ENCODE peak calls at places on chromosomes 6 and 20, in four cellular contexts. U is transverse colon, G is Peyer's patch, D is ovary. S is an unnamed sample.

GRCh38 chr6:38184780-38185080 is 365.2 kb downstream of the ZFAND3 start:
- DNase-seq in U (no peak), G (peak; percentile 11), D (no peak), S (no peak)

GRCh38 chr6:85460951-85461805 is 11.3 kb downstream of the NT5E start:
- DNase-seq in D (peak; percentile 80), G (peak; percentile 40), U (no peak), S (no peak)

GRCh38 chr6:35089935-35090505 is 51.1 kb downstream of the TCP11 start:
- DNase-seq in G (no peak), U (no peak), D (no peak), S (no peak)

GRCh38 chr6:27668442-27669275 is 195.8 kb upstream of the ZNF184 start:
- DNase-seq in G (no peak), U (peak; percentile 23), D (peak; percentile 74), S (peak; percentile 81)

GRCh38 chr6:23728707-23729106 is 397.3 kb upstream of the NRSN1 start:
- DNase-seq in U (peak; percentile 7), D (no peak), G (no peak), S (peak; percentile 91)

GRCh38 chr20:62588458-62589149 is 53.7 kb upstream of the SLCO4A1 start:
- DNase-seq in D (no peak), G (no peak), U (no peak), S (no peak)

GRCh38 chr6:167328086-167328485 is 3.2 kb downstream of the TTLL2 start:
- DNase-seq in U (no peak), D (no peak), G (no peak), S (no peak)

GRCh38 chr6:154888896-154889295 is 106.2 kb upstream of the TIAM2 start:
- DNase-seq in D (no peak), U (no peak), G (no peak), S (no peak)

GRCh38 chr6:125812394-125813231 is 21.9 kb downstream of the NCOA7 start:
- DNase-seq in D (no peak), U (no peak), G (no peak), S (peak; percentile 37)

GRCh38 chr20:50915424-50915823 is 15.8 kb downstream of the ADNP start:
- DNase-seq in D (no peak), G (no peak), U (no peak), S (no peak)

GRCh38 chr6:28005975-28006374 is 48.9 kb downstream of the OR2B6 start:
- DNase-seq in D (no peak), U (no peak), G (no peak), S (no peak)

GRCh38 chr6:42387336-42387735 is 64.4 kb downstream of the TRERF1 start:
- DNase-seq in G (no peak), U (no peak), D (no peak), S (no peak)

GRCh38 chr6:156778615-156779205 is 1.5 kb downstream of the ARID1B start:
- DNase-seq in U (peak; percentile 65), G (peak; percentile 41), D (peak; percentile 69), S (peak; percentile 80)

GRCh38 chr20:46814366-46815232 is 80.0 kb upstream of the EYA2 start:
- DNase-seq in D (no peak), G (no peak), U (no peak), S (no peak)

GRCh38 chr6:126716826-126717514 is 377.1 kb downstream of the CENPW start:
- DNase-seq in G (no peak), D (no peak), U (no peak), S (no peak)

GRCh38 chr6:88171312-88171711 is 5.2 kb upstream of the CNR1 start:
- DNase-seq in U (no peak), D (no peak), G (no peak), S (peak; percentile 58)

GRCh38 chr20:44596010-44596409 is 13.6 kb downstream of the PKIG start:
- DNase-seq in G (no peak), D (no peak), U (no peak), S (no peak)

GRCh38 chr20:34954905-34955231 is 738 bp downstream of the GSS start:
- DNase-seq in D (no peak), G (no peak), U (peak; percentile 37), S (no peak)

GRCh38 chr20:14434379-14435136 is 97.1 kb upstream of the FLRT3 start:
- DNase-seq in U (no peak), G (no peak), D (no peak), S (no peak)

GRCh38 chr6:13404115-13404891 is 76.0 kb upstream of the TBC1D7 start:
- DNase-seq in G (no peak), U (no peak), D (no peak), S (no peak)

GRCh38 chr6:43516697-43517502 is at the start of the genes POLR1C and YIPF3:
- DNase-seq in D (peak; percentile 98), U (peak; percentile 98), G (peak; percentile 97), S (peak; percentile 99)
- TF ChIP-seq POLR2A in D (no peak), U (peak; percentile 70), G (peak; percentile 36), S (peak; percentile 88)

GRCh38 chr20:36463212-36464061 is 77.9 kb upstream of the MYL9 start:
- DNase-seq in G (no peak), U (no peak), D (no peak), S (no peak)

GRCh38 chr20:36460648-36461599 is 80.4 kb upstream of the MYL9 start:
- DNase-seq in G (peak; percentile 94), U (peak; percentile 96), D (peak; percentile 95), S (peak; percentile 91)

GRCh38 chr20:36462440-36463211 is 78.7 kb upstream of the MYL9 start:
- DNase-seq in D (peak; percentile 68), U (peak; percentile 43), G (peak; percentile 49), S (no peak)

GRCh38 chr20:36465109-36466080 is 75.9 kb upstream of the MYL9 start:
- DNase-seq in U (peak; percentile 62), G (no peak), D (peak; percentile 36), S (peak; percentile 72)

DNA sequence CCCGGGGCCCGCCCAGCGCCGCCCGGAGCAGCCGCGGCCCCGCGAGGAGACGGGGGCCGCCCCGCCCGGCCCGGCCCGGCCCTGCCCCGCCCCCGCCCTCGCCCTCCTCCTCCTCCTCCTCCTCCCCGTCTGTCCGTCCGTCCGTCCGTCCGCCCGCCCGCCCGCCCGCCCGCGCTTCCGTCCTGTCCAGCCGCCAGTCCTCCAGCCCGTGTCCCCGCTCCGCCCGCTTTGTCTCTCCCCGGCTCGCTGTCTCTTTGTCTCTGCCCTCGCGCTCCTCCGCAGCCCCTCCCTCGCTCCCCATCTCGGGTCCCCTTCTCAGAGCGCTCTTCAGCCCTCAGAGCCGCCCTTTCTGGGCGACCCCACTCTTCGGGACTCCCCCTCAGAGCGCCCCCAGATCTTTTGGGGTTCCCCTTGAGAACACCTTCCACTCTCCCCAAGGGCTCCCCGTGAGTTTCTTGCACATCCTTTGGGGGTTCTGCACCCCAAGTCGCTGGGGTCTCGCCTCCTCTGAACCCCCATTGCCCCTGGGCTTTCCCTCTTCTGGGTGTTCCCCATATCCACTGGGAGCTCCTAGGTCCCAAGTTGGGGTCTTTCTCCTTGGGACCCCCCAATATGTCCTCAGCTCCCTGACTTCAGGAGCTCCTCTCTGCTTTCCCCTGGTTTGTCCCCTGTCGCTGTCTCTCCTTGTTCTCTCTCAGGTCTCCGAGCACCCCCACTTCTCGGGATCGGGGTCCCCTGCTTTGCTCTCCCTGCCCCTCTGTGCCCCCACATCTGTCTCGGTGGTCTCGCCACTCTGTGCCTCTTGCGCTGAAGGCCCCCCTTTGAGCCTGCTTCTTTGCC is 79.5 kb upstream of the MYL9 start:
- DNase-seq in G (peak; percentile 45), U (peak; percentile 60), D (peak; percentile 75), S (no peak)
- TF ChIP-seq POLR2A in G (no peak), U (no peak), D (no peak), S (no peak)

GRCh38 chr6:3750324-3751018 is 1.0 kb downstream of the PXDC1 start:
- DNase-seq in G (peak; percentile 75), U (peak; percentile 83), D (peak; percentile 86), S (no peak)
- TF ChIP-seq POLR2A in G (peak; percentile 30), U (peak; percentile 41), D (peak; percentile 67), S (no peak)

DNA sequence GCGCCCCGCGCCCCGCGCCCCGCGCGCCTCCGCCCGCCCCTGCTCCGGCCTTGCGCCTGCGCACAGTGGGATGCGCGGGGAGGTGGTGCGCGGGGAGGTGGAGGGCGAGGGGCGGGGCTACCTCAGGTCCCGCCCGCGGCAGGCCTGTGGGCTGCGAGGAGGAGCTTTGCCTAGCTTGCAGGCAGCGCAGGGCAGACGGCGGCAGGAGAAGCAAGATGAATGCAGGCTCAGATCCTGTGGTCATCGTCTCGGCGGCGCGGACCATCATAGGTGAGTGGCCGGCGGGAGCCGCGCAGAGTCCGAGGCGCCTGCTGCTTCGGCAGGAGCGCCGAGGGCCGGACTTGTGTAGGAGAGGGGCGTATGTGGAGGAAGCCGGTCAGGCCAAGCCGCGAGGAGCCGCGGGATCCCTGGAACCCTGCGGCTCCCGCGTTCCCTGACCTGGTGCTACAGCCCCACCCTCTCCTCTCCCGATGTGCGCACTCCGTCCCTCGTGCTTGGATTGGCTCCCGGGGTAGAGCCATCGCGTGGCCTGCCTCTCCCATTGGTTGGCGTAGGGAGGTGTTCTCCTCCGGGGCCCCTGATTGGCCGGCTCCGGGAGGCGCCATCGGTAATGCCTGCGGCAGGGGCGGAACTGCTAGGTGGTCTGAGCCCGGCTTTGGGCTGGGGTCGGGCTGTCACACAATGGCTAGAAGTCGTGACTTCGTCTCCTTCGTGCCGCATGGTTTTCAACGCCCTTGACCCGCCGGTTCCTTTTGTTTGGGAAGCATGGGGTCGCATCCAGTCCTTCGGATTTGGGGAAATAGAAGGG is at the start of gene ACAT2:
- DNase-seq in D (peak; percentile 96), G (peak; percentile 95), U (peak; percentile 96), S (peak; percentile 94)
- TF ChIP-seq POLR2A in D (peak; percentile 69), G (peak; percentile 61), U (peak; percentile 79), S (peak; percentile 85)

S was measured in erythroblast.